ENCODE peak calls at places on chromosomes 3 and 15, in seven cellular contexts. B is GM04503; C is EL; J is left kidney; Z is effector memory CD8-positive, alpha-beta T cell; Y is tibial artery; V is spleen. N is an unnamed sample.

GRCh38 chr3:128416578-128417150 is 50.0 kb downstream of the DNAJB8 start:
- DNase-seq in Y (no peak), J (no peak), Z (no peak), V (no peak), B (peak), C (peak), N (no peak)

GRCh38 chr3:24454862-24455261 is 39.8 kb downstream of the THRB start:
- DNase-seq in V (no peak), Z (no peak), Y (no peak), J (no peak), B (no peak), C (no peak), N (no peak)

GRCh38 chr15:78617131-78617915 is 3.5 kb downstream of the CHRNA3 start:
- DNase-seq in B (no peak), J (no peak), Z (no peak), C (no peak), V (peak), Y (no peak), N (peak)

GRCh38 chr15:45646220-45646619 is 11.4 kb downstream of the SQOR start:
- DNase-seq in J (peak), V (no peak), Z (no peak), C (peak), B (no peak), Y (no peak), N (no peak)

GRCh38 chr3:108838411-108838810 is 15.8 kb downstream of the TRAT1 start:
- DNase-seq in J (no peak), B (no peak), Y (no peak), V (no peak), C (no peak), Z (no peak), N (no peak)

GRCh38 chr3:64311424-64311920 is 86.2 kb upstream of the PRICKLE2 start:
- DNase-seq in B (no peak), Z (no peak), V (no peak), J (no peak), Y (no peak), C (no peak), N (no peak)

GRCh38 chr15:58535337-58535736 is 103.5 kb downstream of the LIPC start:
- DNase-seq in C (no peak), J (no peak), V (no peak), B (no peak), Y (no peak), Z (no peak), N (no peak)

GRCh38 chr15:64460737-64461576 is 579 bp downstream of the ZNF609 start:
- DNase-seq in C (peak), J (peak), V (no peak), Y (peak), B (peak), Z (no peak), N (peak)

GRCh38 chr3:134034005-134034785 is 4.5 kb upstream of the SLCO2A1 start:
- DNase-seq in V (no peak), B (no peak), Z (no peak), J (no peak), Y (no peak), C (peak), N (no peak)

GRCh38 chr3:13021141-13021933 is 51.9 kb downstream of the IQSEC1 start:
- DNase-seq in Z (no peak), V (peak), C (no peak), Y (no peak), J (no peak), B (no peak), N (no peak)

GRCh38 chr15:59371458-59372351 is 966 bp downstream of the MYO1E start:
- DNase-seq in Z (no peak), Y (peak), C (peak), V (peak), J (peak), B (no peak), N (peak)

GRCh38 chr3:134536760-134537159 is 50.9 kb downstream of the CEP63 start:
- DNase-seq in V (no peak), B (no peak), Z (no peak), Y (no peak), C (no peak), J (peak), N (no peak)

GRCh38 chr3:12371525-12372140 is 82.8 kb downstream of the PPARG start:
- DNase-seq in V (no peak), J (no peak), Z (no peak), Y (no peak), B (no peak), C (peak), N (no peak)

GRCh38 chr15:79682285-79682684 is 214.5 kb downstream of the MTHFS start:
- DNase-seq in Z (no peak), Y (no peak), J (peak), C (peak), B (peak), V (no peak), N (peak)

GRCh38 chr15:48352474-48353072 is 21.3 kb downstream of the DUT start:
- DNase-seq in J (peak), V (no peak), C (peak), Z (peak), B (no peak), Y (peak), N (peak)

GRCh38 chr15:74382004-74382816 is 14.8 kb upstream of the CYP11A1 start:
- DNase-seq in B (no peak), Y (peak), Z (peak), V (peak), J (peak), C (peak), N (peak)

GRCh38 chr3:121482651-121483050 is 63.1 kb downstream of the POLQ start:
- DNase-seq in Y (no peak), J (no peak), V (no peak), B (peak), Z (no peak), C (peak), N (no peak)